ENCODE peak calls at places on chromosomes 6 and 20, in five cellular contexts. Z is Panc1, B is GM12878, V is kidney, X is ascending aorta. C is an unnamed sample.

GRCh38 chr6:162234631-162235030 is 492.9 kb downstream of the PRKN start:
- DNase-seq in Z (no peak), B (no peak), V (no peak), X (no peak), C (no peak)

GRCh38 chr6:138278326-138278725 is 60.0 kb upstream of the PBOV1 start:
- DNase-seq in Z (no peak), B (no peak), V (no peak), X (no peak), C (peak)

GRCh38 chr6:88683734-88684133 is 279.7 kb downstream of the RNGTT start:
- DNase-seq in Z (no peak), B (no peak), V (no peak), X (no peak), C (no peak)

GRCh38 chr20:38126146-38126912 is 38.7 kb downstream of the TGM2 start:
- DNase-seq in Z (no peak), B (no peak), V (peak), X (peak), C (no peak)

GRCh38 chr6:162063666-162064065 is 663.9 kb downstream of the PRKN start:
- DNase-seq in Z (no peak), B (no peak), V (no peak), X (no peak), C (no peak)

GRCh38 chr20:50731930-50732690 is 730 bp downstream of the PARD6B start:
- DNase-seq in Z (no peak), B (no peak), V (no peak), X (no peak), C (no peak)

GRCh38 chr6:119052985-119053384 is 25.5 kb downstream of the FAM184A start:
- DNase-seq in Z (no peak), B (no peak), V (no peak), X (no peak), C (no peak)

GRCh38 chr6:111381126-111381525 is 101.9 kb downstream of the REV3L start:
- DNase-seq in Z (no peak), B (no peak), V (no peak), X (no peak), C (no peak)

GRCh38 chr6:9523462-9523861 is 891.4 kb downstream of the TFAP2A start:
- DNase-seq in Z (no peak), B (no peak), V (no peak), X (no peak), C (no peak)

GRCh38 chr20:36336838-36337478 is 30.8 kb downstream of the DLGAP4 start:
- DNase-seq in Z (no peak), B (no peak), V (peak), X (no peak), C (no peak)

GRCh38 chr20:2292711-2293110 is 3.1 kb upstream of the TGM3 start:
- DNase-seq in Z (no peak), B (no peak), V (no peak), X (no peak), C (no peak)

DNA sequence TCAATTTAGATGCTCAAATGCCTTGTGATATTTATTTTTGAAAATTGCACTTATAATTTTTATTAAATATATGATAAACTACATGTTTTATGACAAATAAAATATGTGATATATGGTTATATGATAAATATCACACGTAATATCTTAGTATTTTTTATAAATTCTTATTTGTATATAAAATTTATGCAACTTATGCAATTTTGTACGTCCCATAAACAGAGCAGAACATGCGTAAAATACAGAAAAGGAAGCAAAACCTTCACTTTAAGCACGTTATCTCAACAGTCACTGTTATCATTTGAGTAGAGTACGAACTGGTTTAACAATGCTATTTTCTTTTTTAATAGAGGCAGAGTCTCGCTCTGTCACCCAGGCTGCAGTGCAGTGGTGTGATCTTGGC is 15.7 kb upstream of the ADRM1 start:
- DNase-seq in Z (no peak), B (no peak), V (no peak), X (no peak), C (no peak)
- TF ChIP-seq CTCF in Z (no peak), B (no peak), V (no peak), X (no peak), C (no peak)

GRCh38 chr20:39960522-39961420 is 728.3 kb downstream of the MAFB start:
- DNase-seq in Z (no peak), B (no peak), V (no peak), X (no peak), C (peak)

DNA sequence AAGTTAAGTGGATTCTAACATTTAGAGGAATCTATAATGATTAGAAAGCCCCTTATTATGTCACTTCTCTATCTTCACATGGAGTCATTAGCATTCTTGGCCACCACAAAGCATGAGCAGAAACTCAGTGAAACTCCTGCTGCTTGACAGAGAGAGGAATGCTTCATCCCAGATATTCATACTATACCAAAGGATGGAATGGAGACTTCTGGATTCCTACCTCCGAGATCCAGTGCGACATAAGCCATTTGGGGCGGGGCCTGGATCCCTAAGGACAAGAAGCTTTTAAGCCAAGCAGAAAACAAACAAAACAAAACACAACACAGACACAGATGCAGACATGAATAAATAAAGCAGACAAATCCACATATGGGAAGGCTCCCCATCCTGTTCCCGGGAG is 727.4 kb downstream of the MAFB start:
- DNase-seq in Z (no peak), B (no peak), V (no peak), X (no peak), C (no peak)
- H3K4me3 ChIP-seq in Z (no peak), B (no peak), V (no peak), X (no peak), C (no peak)

GRCh38 chr20:63933646-63934045 is 22.6 kb downstream of the UCKL1 start:
- DNase-seq in Z (no peak), B (no peak), V (no peak), X (no peak), C (no peak)

GRCh38 chr20:63931735-63932134 is 24.5 kb downstream of the UCKL1 start:
- DNase-seq in Z (no peak), B (no peak), V (peak), X (no peak), C (no peak)

GRCh38 chr20:63932606-63933160 is 23.5 kb downstream of the UCKL1 start:
- DNase-seq in Z (no peak), B (no peak), V (peak), X (no peak), C (no peak)

GRCh38 chr20:63935447-63935846 is 20.8 kb downstream of the UCKL1 start:
- DNase-seq in Z (no peak), B (no peak), V (peak), X (no peak), C (no peak)

GRCh38 chr20:63934271-63935068 is 21.7 kb downstream of the UCKL1 start:
- DNase-seq in Z (no peak), B (no peak), V (peak), X (no peak), C (no peak)
- TF ChIP-seq CTCF in Z (no peak), B (no peak), V (no peak), X (no peak), C (peak)

GRCh38 chr6:17280138-17280537 is 1.0 kb upstream of the RBM24 start:
- DNase-seq in Z (no peak), B (no peak), V (no peak), X (no peak), C (no peak)
- H3K4me3 ChIP-seq in Z (peak), B (no peak), V (no peak), X (peak), C (no peak)

DNA sequence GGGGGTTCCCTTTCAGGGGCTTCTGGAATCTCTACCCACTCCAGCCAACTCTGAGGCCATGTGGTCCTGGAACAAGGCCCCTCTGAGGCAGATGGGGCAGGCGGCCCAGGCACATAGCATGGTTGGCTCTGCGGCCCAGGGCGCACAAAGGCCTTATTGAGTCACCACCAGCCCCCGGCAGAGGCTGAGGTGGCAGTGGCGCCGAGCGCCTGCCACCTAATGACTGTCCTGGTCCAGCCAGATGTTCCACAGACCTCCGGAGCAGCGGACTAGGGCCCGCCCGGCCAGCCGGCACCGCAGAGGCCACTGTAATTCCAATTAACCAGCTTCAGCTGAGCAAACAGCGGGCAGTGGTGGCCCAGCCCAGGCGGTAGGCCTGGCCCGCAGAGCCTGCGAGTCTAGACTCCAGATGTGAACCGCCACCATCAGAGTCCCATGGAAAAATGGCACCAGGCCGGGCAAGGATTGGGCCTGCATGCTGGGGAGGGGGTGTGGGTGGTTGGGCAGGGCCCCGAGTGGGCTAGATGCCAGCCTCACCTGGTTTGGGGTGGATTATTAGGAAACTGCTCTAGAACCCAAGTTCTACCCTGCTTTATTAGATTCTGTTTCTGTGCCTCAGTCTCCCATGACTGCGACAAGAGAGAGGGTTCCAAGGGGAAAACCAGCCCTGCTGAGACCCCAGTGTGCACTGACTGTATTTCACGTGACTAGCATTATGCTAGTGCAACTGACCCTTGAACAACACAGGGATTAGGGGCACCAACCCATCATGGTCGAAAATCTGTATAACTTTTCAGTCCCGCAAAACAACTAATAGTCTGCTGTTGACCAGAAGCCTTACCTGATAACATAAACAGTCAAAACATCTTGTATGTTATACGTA is 34.1 kb upstream of the ID1 start:
- DNase-seq in Z (no peak), B (no peak), V (no peak), X (peak), C (no peak)
- TF ChIP-seq CTCF in Z (no peak), B (no peak), V (no peak), X (no peak), C (no peak)

DNA sequence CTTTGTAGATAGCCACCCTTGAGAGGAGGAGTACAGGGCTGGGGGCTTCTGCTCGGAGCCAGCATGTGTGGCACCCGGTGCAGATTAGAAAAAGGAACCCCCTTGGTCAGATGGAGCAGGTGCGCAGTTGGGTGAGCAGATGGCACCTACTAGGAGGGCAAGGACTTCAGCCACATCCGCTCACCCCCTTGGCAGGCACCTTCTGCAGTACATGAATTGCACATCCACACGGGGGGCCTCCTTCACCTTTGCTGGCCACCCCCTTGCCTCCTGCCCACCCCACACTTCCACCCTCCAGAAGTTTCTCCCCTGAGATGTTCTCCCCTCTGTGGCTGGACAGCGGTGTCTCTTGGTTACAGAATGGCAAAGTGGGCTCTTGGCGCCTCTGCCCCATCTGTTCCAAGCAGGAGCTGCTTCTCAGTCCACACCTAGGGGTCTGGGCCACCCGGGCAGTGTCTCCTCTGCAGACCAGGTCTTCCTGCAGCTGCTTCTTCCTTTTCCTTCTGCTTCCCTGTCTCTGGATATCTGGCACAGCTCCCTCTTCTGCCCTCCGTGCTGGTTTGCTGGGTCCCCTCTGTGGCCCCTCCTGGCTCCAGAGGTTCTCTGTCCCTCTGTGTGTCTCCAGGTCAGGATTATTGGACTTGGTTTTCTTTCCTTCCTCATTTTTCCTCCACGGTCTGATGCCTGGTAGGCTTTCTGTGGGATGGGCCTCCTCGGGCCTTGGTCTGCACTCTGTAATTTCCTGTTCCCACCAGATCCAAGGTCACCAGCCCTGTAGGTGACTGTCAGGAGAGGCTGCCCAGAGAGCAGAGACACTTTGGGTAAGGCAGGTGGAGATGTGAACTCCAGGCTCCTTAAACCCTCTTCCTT is 4.1 kb downstream of the MDFI start:
- DNase-seq in Z (no peak), B (no peak), V (peak), X (no peak), C (no peak)
- H3K4me3 ChIP-seq in Z (no peak), B (no peak), V (no peak), X (no peak), C (no peak)

GRCh38 chr20:63070771-63071540 is 64.2 kb upstream of the BHLHE23 start:
- DNase-seq in Z (no peak), B (no peak), V (peak), X (no peak), C (no peak)

GRCh38 chr20:63072231-63072791 is 65.5 kb upstream of the BHLHE23 start:
- DNase-seq in Z (no peak), B (no peak), V (peak), X (peak), C (no peak)

GRCh38 chr20:63073051-63073737 is 66.4 kb upstream of the BHLHE23 start:
- DNase-seq in Z (no peak), B (no peak), V (peak), X (peak), C (no peak)

GRCh38 chr20:63070301-63070625 is 63.5 kb upstream of the BHLHE23 start:
- DNase-seq in Z (no peak), B (no peak), V (peak), X (no peak), C (no peak)

GRCh38 chr20:63071541-63072181 is 64.9 kb upstream of the BHLHE23 start:
- DNase-seq in Z (peak), B (no peak), V (peak), X (peak), C (no peak)
- TF ChIP-seq CTCF in Z (no peak), B (no peak), V (no peak), X (no peak), C (no peak)

GRCh38 chr6:15620616-15621015 is 42.2 kb downstream of the DTNBP1 start:
- DNase-seq in Z (no peak), B (no peak), V (no peak), X (no peak), C (no peak)

GRCh38 chr6:15622045-15622750 is 40.6 kb downstream of the DTNBP1 start:
- DNase-seq in Z (no peak), B (no peak), V (no peak), X (no peak), C (no peak)

GRCh38 chr6:15626160-15626559 is 36.7 kb downstream of the DTNBP1 start:
- DNase-seq in Z (no peak), B (no peak), V (no peak), X (no peak), C (no peak)

GRCh38 chr6:15621203-15622044 is 41.4 kb downstream of the DTNBP1 start:
- DNase-seq in Z (no peak), B (peak), V (peak), X (no peak), C (peak)

DNA sequence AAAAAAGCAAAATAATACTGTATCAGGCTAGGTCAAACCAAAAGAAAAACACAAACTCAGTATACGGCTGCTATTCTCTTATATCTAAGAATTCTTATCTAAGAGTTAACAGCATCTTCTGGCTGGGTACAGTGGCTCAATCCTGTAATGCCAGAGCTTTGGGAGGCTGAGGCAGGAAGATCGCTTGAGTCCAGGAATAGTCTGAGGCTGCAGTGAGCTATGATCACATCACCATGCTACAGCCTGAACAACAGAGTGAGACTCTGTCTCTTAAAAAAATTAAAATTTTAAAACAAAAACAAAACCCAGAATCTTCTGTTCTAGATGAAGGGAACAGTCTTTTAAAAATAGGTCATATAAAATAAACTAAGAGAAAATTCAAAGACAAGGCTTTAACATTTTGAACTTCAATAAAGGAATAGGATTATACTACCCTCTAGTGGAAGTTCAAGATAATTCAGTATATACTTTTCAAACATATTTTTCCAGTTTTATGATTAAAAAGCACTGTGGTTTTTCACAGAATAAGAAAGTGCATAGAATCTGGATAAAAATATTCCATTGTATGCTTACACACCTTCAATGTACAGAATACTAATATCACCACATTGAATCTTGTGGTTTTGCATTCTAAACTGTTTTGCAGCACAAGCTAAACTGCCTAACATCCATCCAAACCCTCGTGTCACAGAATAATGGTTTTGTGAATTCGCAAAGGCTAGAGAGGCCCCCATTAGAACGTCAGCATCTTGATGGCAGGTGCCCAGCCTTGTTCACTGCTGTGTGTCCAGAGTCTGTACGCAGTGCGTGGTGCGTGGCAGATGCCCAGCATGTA is 39.3 kb downstream of the DTNBP1 start:
- DNase-seq in Z (no peak), B (no peak), V (no peak), X (no peak), C (no peak)
- H3K4me3 ChIP-seq in Z (no peak), B (no peak), V (no peak), X (no peak), C (no peak)

GRCh38 chr6:135008941-135009290 is 45.7 kb downstream of the HBS1L start:
- DNase-seq in Z (no peak), B (no peak), V (no peak), X (no peak), C (no peak)

GRCh38 chr6:135013211-135013610 is 41.4 kb downstream of the HBS1L start:
- DNase-seq in Z (no peak), B (no peak), V (no peak), X (no peak), C (no peak)

GRCh38 chr6:135014353-135014832 is 40.2 kb downstream of the HBS1L start:
- DNase-seq in Z (no peak), B (peak), V (no peak), X (no peak), C (peak)

GRCh38 chr6:135012764-135013163 is 41.9 kb downstream of the HBS1L start:
- DNase-seq in Z (no peak), B (no peak), V (no peak), X (no peak), C (no peak)

GRCh38 chr6:135012349-135012748 is 42.3 kb downstream of the HBS1L start:
- DNase-seq in Z (no peak), B (no peak), V (no peak), X (no peak), C (no peak)
- TF ChIP-seq CTCF in Z (no peak), B (no peak), V (no peak), X (no peak), C (no peak)

DNA sequence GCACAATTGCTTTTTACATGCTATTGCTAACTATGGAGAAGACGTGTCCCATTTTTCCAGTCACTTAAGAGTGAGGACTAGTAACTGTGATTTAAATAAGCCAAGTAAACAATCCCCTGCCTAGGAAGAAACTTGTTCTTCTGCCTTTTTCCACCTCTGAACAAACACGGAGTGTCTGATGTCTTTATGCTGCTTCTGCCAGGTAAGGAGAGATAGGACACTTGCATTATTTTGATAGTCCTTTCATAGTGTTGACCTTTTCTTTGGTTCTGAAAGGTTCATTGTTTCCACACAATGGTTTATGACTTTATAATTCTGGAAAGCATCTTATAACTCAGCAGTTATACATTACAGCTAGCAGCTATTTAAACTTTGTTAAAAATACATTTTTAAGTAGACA is 8.4 kb downstream of the LRP11 start:
- DNase-seq in Z (no peak), B (no peak), V (no peak), X (no peak), C (no peak)
- H3K4me3 ChIP-seq in Z (peak), B (no peak), V (no peak), X (no peak), C (no peak)

C was measured in GM12865.